ENCODE peak calls at places on chromosomes 2 and 18, in six cellular contexts. K, B, N, V, O and L are unnamed samples.

GRCh38 chr2:98883780-98884211 is 52.2 kb downstream of the CRACDL start:
- DNase-seq in B (peak; percentile 38), O (no peak), V (no peak), N (no peak), K (no peak), L (no peak)

GRCh38 chr2:9373047-9373446 is 50.3 kb downstream of the ITGB1BP1 start:
- DNase-seq in O (no peak), K (no peak), B (no peak), V (no peak), N (no peak), L (no peak)

GRCh38 chr2:158197940-158198339 is 96.3 kb downstream of the UPP2 start:
- DNase-seq in V (no peak), K (no peak), B (no peak), O (no peak), N (no peak), L (no peak)

GRCh38 chr18:370753-371615 is 103.1 kb upstream of the THOC1 start:
- DNase-seq in B (no peak), N (no peak), O (no peak), V (no peak), K (no peak), L (no peak)

GRCh38 chr2:145066795-145067194 is 546.9 kb upstream of the ZEB2 start:
- DNase-seq in B (no peak), O (no peak), V (no peak), N (no peak), K (no peak), L (no peak)

GRCh38 chr2:136639651-136640050 is 125.7 kb upstream of the THSD7B start:
- DNase-seq in B (no peak), V (no peak), K (no peak), O (no peak), N (no peak), L (no peak)

GRCh38 chr2:197092431-197092830 is 165.9 kb upstream of the PGAP1 start:
- DNase-seq in K (no peak), V (no peak), O (no peak), B (no peak), N (no peak), L (no peak)

GRCh38 chr18:48826271-48826670 is 124.5 kb downstream of the SMAD7 start:
- DNase-seq in N (no peak), V (no peak), K (no peak), B (peak; percentile 31), O (no peak), L (no peak)

GRCh38 chr2:31235504-31235902 is 1.6 kb downstream of the EHD3 start:
- DNase-seq in K (no peak), N (no peak), O (no peak), V (peak; percentile 27), B (peak; percentile 22), L (no peak)

GRCh38 chr2:101190753-101191516 is 39.8 kb upstream of the TBC1D8 start:
- DNase-seq in O (no peak), K (no peak), V (no peak), B (no peak), N (no peak), L (no peak)

GRCh38 chr2:3545788-3546478 is 12.2 kb downstream of the RNASEH1 start:
- DNase-seq in V (no peak), O (no peak), K (no peak), N (no peak), B (no peak), L (no peak)

GRCh38 chr2:238596571-238597551 is 170.1 kb downstream of the ASB1 start:
- DNase-seq in B (no peak), O (peak; percentile 70), V (no peak), N (no peak), K (no peak), L (no peak)

GRCh38 chr2:204570449-204570848 is 25.2 kb downstream of the PARD3B start:
- DNase-seq in B (no peak), N (no peak), O (no peak), K (no peak), V (no peak), L (no peak)

GRCh38 chr18:25876334-25876979 is 214.0 kb downstream of the SS18 start:
- DNase-seq in K (no peak), B (no peak), O (no peak), V (no peak), N (no peak), L (no peak)

GRCh38 chr2:219308142-219309093 is 783 bp downstream of the PTPRN start:
- DNase-seq in B (peak; percentile 97), O (peak; percentile 41), V (peak; percentile 79), N (peak; percentile 71), K (no peak), L (no peak)

GRCh38 chr2:36819090-36819711 is 122.7 kb downstream of the VIT start:
- DNase-seq in N (no peak), B (peak; percentile 40), O (peak; percentile 38), K (no peak), V (no peak), L (no peak)

GRCh38 chr2:54889053-54889452 is 161.2 kb downstream of the RTN4 start:
- DNase-seq in V (no peak), O (no peak), K (no peak), B (no peak), N (no peak), L (no peak)

GRCh38 chr2:29224693-29225551 is 109.7 kb downstream of the CLIP4 start:
- DNase-seq in O (no peak), V (no peak), B (no peak), K (no peak), N (no peak), L (no peak)

GRCh38 chr18:71136487-71136886 is 847.6 kb downstream of the SOCS6 start:
- DNase-seq in B (no peak), V (no peak), K (no peak), N (no peak), O (no peak), L (no peak)

GRCh38 chr2:15363142-15363541 is 198.0 kb downstream of the NBAS start:
- DNase-seq in K (no peak), N (no peak), V (no peak), O (peak; percentile 17), B (no peak), L (no peak)

GRCh38 chr2:105143467-105144127 is 97.9 kb upstream of the GPR45 start:
- DNase-seq in N (peak; percentile 35), B (peak; percentile 85), O (no peak), V (peak; percentile 47), K (no peak), L (peak; percentile 33)

GRCh38 chr2:74026674-74027294 is 42.1 kb downstream of the TET3 start:
- DNase-seq in K (no peak), V (no peak), B (no peak), N (no peak), O (no peak), L (no peak)

GRCh38 chr2:168525020-168525419 is 68.9 kb downstream of the CERS6 start:
- DNase-seq in N (no peak), V (no peak), K (no peak), O (no peak), B (no peak), L (no peak)

GRCh38 chr2:13711154-13711553 is 921.4 kb upstream of the LRATD1 start:
- DNase-seq in B (no peak), V (no peak), K (no peak), N (no peak), O (no peak), L (no peak)

GRCh38 chr2:32652555-32653209 is 24.8 kb downstream of the TTC27 start:
- DNase-seq in O (no peak), B (no peak), N (no peak), K (no peak), V (no peak), L (no peak)

GRCh38 chr18:31203086-31203793 is 40.6 kb upstream of the DSC1 start:
- DNase-seq in V (no peak), N (no peak), O (peak; percentile 63), B (no peak), K (no peak), L (no peak)

GRCh38 chr2:175393851-175394250 is 212.3 kb upstream of the ATP5MC3 start:
- DNase-seq in N (no peak), K (no peak), B (no peak), O (no peak), V (no peak), L (no peak)

GRCh38 chr18:70151554-70152130 is 53.8 kb downstream of the RTTN start:
- DNase-seq in V (no peak), N (no peak), K (no peak), O (no peak), B (no peak), L (no peak)

GRCh38 chr2:222930862-222931261 is 70.0 kb downstream of the ACSL3 start:
- DNase-seq in O (no peak), B (no peak), K (no peak), N (no peak), V (no peak), L (no peak)

GRCh38 chr2:109612991-109613921 is 510 bp downstream of the SEPTIN10 start:
- DNase-seq in V (no peak), K (no peak), O (peak; percentile 48), B (no peak), N (no peak), L (no peak)

DNA sequence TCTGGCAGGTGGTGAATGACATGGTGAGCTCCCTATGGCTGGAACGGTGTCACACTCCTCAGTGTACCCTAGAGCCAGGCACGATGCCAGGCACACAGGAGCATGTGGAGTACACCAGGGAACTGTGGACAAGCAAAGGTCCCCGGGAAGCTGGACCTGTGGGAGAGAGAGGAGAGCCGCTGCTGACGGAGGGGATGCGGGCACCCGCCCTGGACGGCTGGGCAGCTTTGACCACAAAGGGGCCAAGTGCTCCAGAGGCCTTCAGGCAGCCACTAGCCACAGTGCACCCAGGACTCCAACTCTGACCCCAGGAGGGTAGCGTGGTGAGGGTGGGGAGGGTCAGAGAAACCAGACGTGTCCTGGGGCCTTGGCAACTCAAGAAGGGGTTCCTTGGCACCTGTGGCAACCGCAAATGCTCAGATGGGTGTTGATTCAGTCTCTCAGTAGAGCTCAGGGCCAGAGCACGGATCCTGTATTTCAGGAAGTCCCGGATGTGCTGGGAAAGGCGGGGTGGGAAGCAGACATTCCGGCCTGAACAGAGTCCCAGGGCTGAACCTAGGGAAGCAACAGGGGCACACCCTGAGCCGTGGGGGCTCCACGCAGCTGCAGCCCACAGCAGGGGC is 2.3 kb upstream of the MAB21L4 start:
- DNase-seq in O (no peak), B (no peak), N (no peak), K (no peak), V (no peak), L (no peak)
- TF ChIP-seq TAF1 in O (no peak), B (no peak), N (no peak), K (no peak), V (no peak), L (no peak)

GRCh38 chr2:230582851-230583283 is 129.8 kb upstream of the CAB39 start:
- DNase-seq in O (no peak), K (peak; percentile 88), V (no peak), N (no peak), B (no peak), L (no peak)
- TF ChIP-seq POLR2AphosphoS5 in O (no peak), K (no peak), V (no peak), N (peak; percentile 50), B (no peak), L (no peak)

DNA sequence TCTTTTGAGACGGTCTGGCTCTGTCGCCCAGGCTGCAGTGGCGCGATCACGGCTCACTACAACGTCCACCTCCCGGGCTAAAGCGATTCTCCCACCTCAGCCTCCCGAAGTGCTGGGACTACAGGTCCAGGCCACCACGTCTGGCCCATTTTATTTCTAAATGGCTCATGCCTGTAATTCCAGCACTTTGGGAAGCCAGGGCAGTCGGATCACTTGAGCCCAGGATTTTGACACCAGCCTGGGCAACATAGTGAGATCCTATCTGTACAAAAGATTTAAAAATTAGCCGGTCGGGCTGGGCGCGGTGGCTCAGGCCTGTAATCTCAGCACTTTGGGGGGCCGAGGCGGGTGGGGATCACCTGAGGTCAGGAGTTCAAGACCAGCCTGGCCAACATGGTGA is 26.4 kb upstream of the EFHD1 start:
- DNase-seq in K (no peak), B (no peak), O (no peak), N (no peak), V (no peak), L (no peak)
- TF ChIP-seq POLR2A in K (no peak), B (no peak), O (no peak), N (no peak), V (no peak), L (no peak)

GRCh38 chr2:160934263-160934662 is 226.0 kb upstream of the TANK start:
- DNase-seq in B (no peak), N (no peak), K (no peak), O (peak; percentile 39), V (no peak), L (no peak)
- TF ChIP-seq TAF1 in B (no peak), N (no peak), K (no peak), O (no peak), V (no peak), L (no peak)